ENCODE peak calls at places on chromosomes 4 and X, in nine cellular contexts. D, C, Q, I, L, F, O, B and K are unnamed samples.

GRCh38 chr4:158769175-158769831 is 477 bp downstream of the FNIP2 start:
- DNase-seq in D (peak), C (no peak), Q (peak), I (no peak), L (no peak), F (peak), O (peak), B (peak), K (no peak)

GRCh38 chr4:56289934-56290333 is 97.4 kb downstream of the AASDH start:
- DNase-seq in D (peak), C (no peak), Q (no peak), I (no peak), L (no peak), F (no peak), O (no peak), B (no peak), K (no peak)

GRCh38 chr4:59637596-59637995 is 1562.5 kb upstream of the ADGRL3 start:
- DNase-seq in D (no peak), C (no peak), Q (no peak), I (no peak), L (no peak), F (no peak), O (no peak), B (no peak), K (no peak)

GRCh38 chr4:1406416-1406945 is at the start of gene NKX1-1:
- DNase-seq in D (no peak), C (no peak), Q (no peak), I (no peak), L (peak), F (peak), O (no peak), B (no peak), K (no peak)

GRCh38 chrX:108090474-108091265 is 672 bp downstream of the PSMD10 start:
- DNase-seq in D (peak), C (no peak), Q (peak), I (no peak), L (no peak), F (no peak), O (no peak), B (no peak), K (peak)

GRCh38 chrX:1393871-1394615 is 2.1 kb upstream of the SLC25A6 start:
- DNase-seq in D (no peak), C (no peak), Q (no peak), I (no peak), L (no peak), F (no peak), O (no peak), B (no peak), K (no peak)

GRCh38 chrX:19303216-19303880 is 40.4 kb upstream of the PDHA1 start:
- DNase-seq in D (peak), C (no peak), Q (peak), I (no peak), L (no peak), F (peak), O (no peak), B (no peak), K (no peak)

GRCh38 chrX:80550722-80551121 is 130.5 kb downstream of the TENT5D start:
- DNase-seq in D (no peak), C (no peak), Q (no peak), I (no peak), L (peak), F (no peak), O (no peak), B (no peak), K (no peak)

GRCh38 chr4:183074288-183074990 is 24.6 kb upstream of the WWC2 start:
- DNase-seq in D (no peak), C (no peak), Q (peak), I (no peak), L (peak), F (no peak), O (no peak), B (no peak), K (no peak)

GRCh38 chr4:40594261-40595178 is 35.1 kb downstream of the RBM47 start:
- DNase-seq in D (peak), C (no peak), Q (peak), I (no peak), L (no peak), F (no peak), O (no peak), B (no peak), K (no peak)

GRCh38 chr4:165085946-165086345 is 26.7 kb downstream of the TMEM192 start:
- DNase-seq in D (peak), C (no peak), Q (no peak), I (no peak), L (no peak), F (no peak), O (no peak), B (no peak), K (no peak)

GRCh38 chr4:79747252-79747651 is 325.8 kb downstream of the ANTXR2 start:
- DNase-seq in D (no peak), C (no peak), Q (no peak), I (no peak), L (no peak), F (no peak), O (no peak), B (no peak), K (no peak)

GRCh38 chr4:83128235-83128929 is 13.9 kb upstream of the PLAC8 start:
- DNase-seq in D (peak), C (no peak), Q (peak), I (no peak), L (no peak), F (no peak), O (no peak), B (no peak), K (no peak)

GRCh38 chrX:136251042-136251991 is at the start of gene MAP7D3:
- DNase-seq in D (peak), C (peak), Q (peak), I (peak), L (peak), F (peak), O (peak), B (peak), K (peak)

GRCh38 chr4:23856630-23857029 is 33.2 kb downstream of the PPARGC1A start:
- DNase-seq in D (no peak), C (no peak), Q (no peak), I (no peak), L (no peak), F (peak), O (no peak), B (no peak), K (no peak)

GRCh38 chr4:89196745-89197144 is 85.4 kb downstream of the TIGD2 start:
- DNase-seq in D (no peak), C (no peak), Q (no peak), I (no peak), L (no peak), F (peak), O (no peak), B (no peak), K (peak)

GRCh38 chr4:153988446-153988845 is 199.6 kb upstream of the SFRP2 start:
- DNase-seq in D (no peak), C (no peak), Q (peak), I (no peak), L (no peak), F (no peak), O (no peak), B (no peak), K (no peak)

GRCh38 chr4:173990126-173990878 is 293.2 kb downstream of the FBXO8 start:
- DNase-seq in D (peak), C (no peak), Q (peak), I (peak), L (peak), F (peak), O (no peak), B (no peak), K (no peak)

GRCh38 chr4:6909970-6910339 is 329 bp downstream of the TBC1D14 start:
- DNase-seq in D (no peak), C (no peak), Q (no peak), I (no peak), L (peak), F (peak), O (peak), B (peak), K (no peak)

GRCh38 chr4:8675383-8675782 is 82.8 kb downstream of the CPZ start:
- DNase-seq in D (peak), C (no peak), Q (no peak), I (no peak), L (peak), F (peak), O (no peak), B (no peak), K (peak)

GRCh38 chr4:6230827-6231662 is 30.7 kb upstream of the JAKMIP1 start:
- DNase-seq in D (no peak), C (no peak), Q (no peak), I (no peak), L (no peak), F (no peak), O (no peak), B (no peak), K (no peak)

GRCh38 chr4:117588771-117589170 is 445.5 kb upstream of the NDST3 start:
- DNase-seq in D (no peak), C (no peak), Q (no peak), I (no peak), L (no peak), F (no peak), O (no peak), B (no peak), K (no peak)

GRCh38 chrX:2710041-2710471 is 19.0 kb downstream of the CD99 start:
- DNase-seq in D (peak), C (no peak), Q (peak), I (no peak), L (no peak), F (peak), O (no peak), B (no peak), K (peak)

GRCh38 chr4:118032691-118033090 is 1.6 kb upstream of the NDST3 start:
- DNase-seq in D (peak), C (no peak), Q (no peak), I (no peak), L (no peak), F (peak), O (no peak), B (no peak), K (no peak)

GRCh38 chrX:49199906-49200771 is at the start of gene SYP:
- DNase-seq in D (peak), C (peak), Q (peak), I (peak), L (peak), F (peak), O (peak), B (peak), K (peak)